ENCODE peak calls at places on chromosomes 6 and 20, in eight cellular contexts. R, W, I, E, L, B, J and V are unnamed samples.

GRCh38 chr6:155936551-155936950 is 480.9 kb upstream of the NOX3 start:
- DNase-seq in R (no peak), W (no peak), I (no peak), E (no peak), L (no peak), B (no peak), J (peak; percentile 16), V (no peak)

GRCh38 chr6:7727150-7727950 is 1.5 kb downstream of the BMP6 start:
- DNase-seq in R (no peak), W (no peak), I (no peak), E (no peak), L (no peak), B (no peak), J (no peak), V (no peak)

GRCh38 chr6:61887425-61887824 is 398.6 kb downstream of the KHDRBS2 start:
- DNase-seq in R (no peak), W (no peak), I (no peak), E (no peak), L (no peak), B (no peak), J (no peak), V (no peak)

GRCh38 chr6:119720160-119720559 is 370.6 kb upstream of the MAN1A1 start:
- DNase-seq in R (no peak), W (no peak), I (no peak), E (no peak), L (no peak), B (no peak), J (no peak), V (no peak)

GRCh38 chr20:50729925-50730764 is 1.2 kb upstream of the PARD6B start:
- DNase-seq in R (no peak), W (peak; percentile 25), I (no peak), E (no peak), L (no peak), B (no peak), J (no peak), V (no peak)

GRCh38 chr20:25389381-25389857 is 1.2 kb downstream of the ABHD12 start:
- DNase-seq in R (no peak), W (no peak), I (no peak), E (no peak), L (no peak), B (no peak), J (no peak), V (no peak)

GRCh38 chr20:22574545-22575086 is 9.8 kb downstream of the FOXA2 start:
- DNase-seq in R (no peak), W (no peak), I (no peak), E (no peak), L (no peak), B (no peak), J (no peak), V (no peak)

GRCh38 chr6:51644426-51644825 is 443.0 kb downstream of the PKHD1 start:
- DNase-seq in R (no peak), W (no peak), I (no peak), E (no peak), L (no peak), B (no peak), J (no peak), V (no peak)

GRCh38 chr6:36963451-36964290 is 9.1 kb downstream of the PI16 start:
- DNase-seq in R (no peak), W (peak; percentile 30), I (no peak), E (peak; percentile 30), L (no peak), B (no peak), J (no peak), V (no peak)

GRCh38 chr6:169722362-169723199 is 1.7 kb downstream of the PHF10 start:
- DNase-seq in R (peak; percentile 58), W (peak; percentile 54), I (no peak), E (peak; percentile 20), L (no peak), B (no peak), J (peak; percentile 36), V (no peak)

GRCh38 chr6:70415660-70416059 is 2.4 kb downstream of the FAM135A start:
- DNase-seq in R (no peak), W (no peak), I (no peak), E (no peak), L (no peak), B (no peak), J (no peak), V (no peak)

GRCh38 chr20:25987073-25987927 is 290.6 kb upstream of the ZNF337 start:
- DNase-seq in R (peak; percentile 15), W (peak; percentile 27), I (peak; percentile 33), E (no peak), L (peak; percentile 46), B (peak; percentile 53), J (peak; percentile 51), V (no peak)

GRCh38 chr20:46060301-46060881 is 29.4 kb downstream of the NCOA5 start:
- DNase-seq in R (no peak), W (no peak), I (no peak), E (no peak), L (no peak), B (no peak), J (no peak), V (no peak)

GRCh38 chr6:126069457-126069856 is 83.1 kb downstream of the TRMT11 start:
- DNase-seq in R (no peak), W (no peak), I (no peak), E (no peak), L (no peak), B (no peak), J (no peak), V (no peak)

GRCh38 chr6:107730106-107730505 is 94.0 kb downstream of the SCML4 start:
- DNase-seq in R (no peak), W (peak; percentile 22), I (no peak), E (peak; percentile 35), L (peak; percentile 42), B (no peak), J (no peak), V (no peak)

GRCh38 chr20:37519508-37520416 is 1.3 kb upstream of the NNAT start:
- DNase-seq in R (peak; percentile 9), W (peak; percentile 8), I (no peak), E (no peak), L (no peak), B (no peak), J (no peak), V (no peak)

GRCh38 chr6:37176268-37177082 is 6.5 kb downstream of the PIM1 start:
- DNase-seq in R (no peak), W (no peak), I (no peak), E (no peak), L (no peak), B (no peak), J (no peak), V (no peak)

GRCh38 chr20:4183361-4183760 is 168.0 kb upstream of the RNF24 start:
- DNase-seq in R (no peak), W (no peak), I (no peak), E (no peak), L (no peak), B (no peak), J (no peak), V (no peak)

GRCh38 chr6:28634758-28635546 is 109.3 kb downstream of the GPX5 start:
- DNase-seq in R (no peak), W (no peak), I (no peak), E (no peak), L (no peak), B (peak; percentile 75), J (no peak), V (no peak)

GRCh38 chr20:4154958-4155411 is 139.6 kb upstream of the RNF24 start:
- DNase-seq in R (no peak), W (peak; percentile 52), I (no peak), E (no peak), L (no peak), B (no peak), J (peak; percentile 28), V (no peak)

GRCh38 chr6:157716553-157716952 is 106.5 kb upstream of the SNX9 start:
- DNase-seq in R (no peak), W (no peak), I (no peak), E (no peak), L (no peak), B (no peak), J (no peak), V (no peak)

GRCh38 chr6:142377112-142377848 is 75.5 kb downstream of the ADGRG6 start:
- DNase-seq in R (no peak), W (no peak), I (no peak), E (no peak), L (no peak), B (no peak), J (no peak), V (no peak)

GRCh38 chr6:147095316-147095715 is 108.9 kb upstream of the STXBP5 start:
- DNase-seq in R (no peak), W (no peak), I (no peak), E (no peak), L (no peak), B (no peak), J (no peak), V (no peak)

GRCh38 chr6:24935753-24936152 is at the start of gene RIPOR2:
- DNase-seq in R (no peak), W (peak; percentile 47), I (no peak), E (peak; percentile 59), L (no peak), B (no peak), J (no peak), V (peak; percentile 62)

GRCh38 chr20:62900692-62901584 is 25.4 kb downstream of the DIDO1 start:
- DNase-seq in R (peak; percentile 48), W (peak; percentile 53), I (no peak), E (no peak), L (no peak), B (no peak), J (no peak), V (peak; percentile 18)

GRCh38 chr6:169862464-169863148 is 111.2 kb downstream of the ERMARD start:
- DNase-seq in R (peak; percentile 81), W (no peak), I (no peak), E (no peak), L (no peak), B (no peak), J (no peak), V (no peak)

GRCh38 chr6:52696418-52696817 is 25.5 kb downstream of the TMEM14A start:
- DNase-seq in R (no peak), W (no peak), I (no peak), E (no peak), L (no peak), B (no peak), J (no peak), V (no peak)

GRCh38 chr20:3510110-3510509 is 39.3 kb downstream of the ATRN start:
- DNase-seq in R (peak; percentile 11), W (no peak), I (no peak), E (no peak), L (no peak), B (no peak), J (no peak), V (no peak)

GRCh38 chr6:144796070-144796469 is 510.9 kb downstream of the UTRN start:
- DNase-seq in R (no peak), W (no peak), I (no peak), E (no peak), L (no peak), B (no peak), J (no peak), V (no peak)

GRCh38 chr20:12414446-12415274 is 497.0 kb downstream of the BTBD3 start:
- DNase-seq in R (no peak), W (no peak), I (no peak), E (no peak), L (no peak), B (peak; percentile 32), J (no peak), V (no peak)

GRCh38 chr20:2599265-2600060 is 53.0 kb upstream of the NOP56 start:
- DNase-seq in R (no peak), W (peak; percentile 33), I (no peak), E (no peak), L (no peak), B (no peak), J (no peak), V (no peak)

GRCh38 chr6:144151010-144151727 is 852 bp downstream of the STX11 start:
- DNase-seq in R (no peak), W (peak; percentile 28), I (peak; percentile 32), E (peak; percentile 17), L (peak; percentile 30), B (no peak), J (no peak), V (peak; percentile 22)

GRCh38 chr20:47860049-47860830 is 75.0 kb upstream of the SULF2 start:
- DNase-seq in R (no peak), W (no peak), I (no peak), E (no peak), L (no peak), B (no peak), J (no peak), V (no peak)

GRCh38 chr20:56088381-56088780 is 83.1 kb upstream of the CBLN4 start:
- DNase-seq in R (no peak), W (no peak), I (no peak), E (no peak), L (no peak), B (no peak), J (no peak), V (no peak)